ENCODE peak calls at places on chromosome 17, in seven cellular contexts. W is naive thymus-derived CD8-positive, alpha-beta T cell; Z is activated naive CD4-positive, alpha-beta T cell treated with Interleukin-2 at 50 U/mL for 16 hours; I is stromal cell of bone marrow; Q is activated CD4-positive, alpha-beta T cell treated with anti-CD3 and anti-CD28 coated beads for 36 hours; P is GF-D8; B is PC-9. V is an unnamed sample.
A peak's percentile ranks its signal among the peaks of the same experiment; 100 is the strongest.

GRCh38 chr17:31533546-31534155 is 142.2 kb downstream of the RAB11FIP4 start:
- DNase-seq in W (no peak), Z (peak; percentile 29), I (peak; percentile 43), Q (peak; percentile 66), P (no peak), B (peak; percentile 54), V (peak; percentile 49)

GRCh38 chr17:35809855-35810461 is 674 bp downstream of the TAF15 start:
- DNase-seq in W (no peak), Z (no peak), I (no peak), Q (no peak), P (no peak), B (no peak), V (no peak)

GRCh38 chr17:68807998-68808772 is 147.0 kb downstream of the ABCA8 start:
- DNase-seq in W (no peak), Z (no peak), I (no peak), Q (no peak), P (no peak), B (no peak), V (no peak)

GRCh38 chr17:79654350-79654959 is 43.6 kb upstream of the RBFOX3 start:
- DNase-seq in W (no peak), Z (no peak), I (no peak), Q (no peak), P (no peak), B (no peak), V (no peak)

GRCh38 chr17:68346448-68346847 is 55.2 kb downstream of the ARSG start:
- DNase-seq in W (peak; percentile 55), Z (peak; percentile 78), I (no peak), Q (peak; percentile 88), P (peak; percentile 98), B (no peak), V (peak; percentile 90)

GRCh38 chr17:7042507-7043194 is 1.2 kb downstream of the SLC16A11 start:
- DNase-seq in W (peak; percentile 39), Z (peak; percentile 46), I (no peak), Q (peak; percentile 76), P (no peak), B (no peak), V (peak; percentile 78)

GRCh38 chr17:61551255-61551742 is 39.7 kb downstream of the NACA2 start:
- DNase-seq in W (no peak), Z (no peak), I (peak; percentile 33), Q (no peak), P (peak; percentile 7), B (no peak), V (no peak)

GRCh38 chr17:50181601-50182345 is 16.0 kb downstream of the SGCA start:
- DNase-seq in W (no peak), Z (no peak), I (no peak), Q (no peak), P (no peak), B (no peak), V (no peak)

GRCh38 chr17:42407289-42407836 is 15.7 kb downstream of the CAVIN1 start:
- DNase-seq in W (peak; percentile 66), Z (peak; percentile 65), I (no peak), Q (peak; percentile 78), P (peak; percentile 29), B (peak; percentile 65), V (peak; percentile 77)

GRCh38 chr17:78915872-78916632 is 9.1 kb downstream of the TIMP2 start:
- DNase-seq in W (no peak), Z (no peak), I (no peak), Q (peak; percentile 61), P (peak; percentile 85), B (peak; percentile 75), V (peak; percentile 51)